ENCODE peak calls at places on chromosomes 13 and 19, in six cellular contexts. H is Right ventricle myocardium inferior; X is stimulated activated naive CD8-positive, alpha-beta T cell treated with anti-CD3 and anti-CD28 coated beads, Interleukin-15, Interleukin-2, amounts not matched to agents 100 U/mL and 50 U/mL, for 24 hours; K is A549; R is fibroblast of lung; C is KBM-7. Q is an unnamed sample.

GRCh38 chr13:113537909-113538688 is 46.5 kb upstream of the TFDP1 start:
- DNase-seq in H (no peak), R (no peak), C (no peak), K (no peak), X (no peak), Q (no peak)

GRCh38 chr19:58001895-58002369 is 688 bp downstream of the ZNF606 start:
- DNase-seq in K (no peak), R (peak), C (no peak), H (no peak), X (peak), Q (no peak)

GRCh38 chr19:34579281-34580054 is 97.5 kb downstream of the SCGB2B2 start:
- DNase-seq in C (no peak), H (no peak), X (no peak), K (no peak), R (no peak), Q (no peak)

GRCh38 chr19:6014551-6015135 is 36.7 kb upstream of the RANBP3 start:
- DNase-seq in X (no peak), H (no peak), K (no peak), R (no peak), C (no peak), Q (no peak)

GRCh38 chr13:92488249-92488845 is 738.3 kb upstream of the GPC6 start:
- DNase-seq in C (no peak), K (no peak), H (no peak), R (no peak), X (no peak), Q (no peak)

GRCh38 chr19:19540707-19541515 is 2.8 kb downstream of the CILP2 start:
- DNase-seq in H (no peak), X (peak), K (no peak), C (no peak), R (peak), Q (no peak)

GRCh38 chr19:28168557-28168956 is 1044.4 kb downstream of the UQCRFS1 start:
- DNase-seq in R (peak), X (no peak), C (no peak), K (no peak), H (no peak), Q (no peak)

GRCh38 chr13:43520331-43520730 is 266.4 kb downstream of the ENOX1 start:
- DNase-seq in C (no peak), K (no peak), R (no peak), X (no peak), H (no peak), Q (no peak)

Q was measured in HFFc6.